ENCODE peak calls at places on chromosomes 13 and 19, in five cellular contexts. W is sigmoid colon, A is coronary artery, B is endothelial cell, J is foreskin fibroblast. C is an unnamed sample.

GRCh38 chr13:79212064-79212619 is 193.9 kb downstream of the RBM26 start:
- DNase-seq in J (no peak), A (no peak), B (no peak), W (no peak), C (no peak)

GRCh38 chr19:16327131-16327450 is 2.5 kb downstream of the KLF2 start:
- DNase-seq in B (no peak), A (no peak), J (no peak), W (no peak), C (no peak)

GRCh38 chr13:109892101-109892500 is 105.7 kb upstream of the IRS2 start:
- DNase-seq in A (no peak), B (no peak), W (no peak), J (no peak), C (no peak)

GRCh38 chr19:47742636-47743035 is 2.7 kb upstream of the NOP53 start:
- DNase-seq in B (no peak), J (peak), A (no peak), W (no peak), C (no peak)

GRCh38 chr13:61148211-61148610 is 267.4 kb downstream of the PCDH20 start:
- DNase-seq in B (no peak), W (no peak), J (no peak), A (no peak), C (no peak)

GRCh38 chr13:73038064-73038463 is 20.7 kb upstream of the KLF5 start:
- DNase-seq in W (no peak), J (no peak), B (no peak), A (no peak), C (no peak)

GRCh38 chr13:113820813-113821651 is 42.8 kb downstream of the GAS6 start:
- DNase-seq in J (peak), B (no peak), A (peak), W (peak), C (no peak)

GRCh38 chr19:38733493-38734175 is 10.6 kb downstream of the CAPN12 start:
- DNase-seq in B (no peak), J (peak), A (no peak), W (peak), C (no peak)

GRCh38 chr19:51450730-51451307 is 7.4 kb downstream of the SIGLEC8 start:
- DNase-seq in B (no peak), W (no peak), A (no peak), J (no peak), C (no peak)

GRCh38 chr19:3669134-3669436 is 31.2 kb downstream of the PIP5K1C start:
- DNase-seq in A (no peak), B (no peak), W (no peak), J (no peak), C (no peak)

GRCh38 chr19:49114630-49115363 is 627 bp downstream of the LIN7B start:
- DNase-seq in A (no peak), W (peak), J (peak), B (peak), C (peak)

GRCh38 chr13:85362980-85363379 is 436.2 kb downstream of the SLITRK6 start:
- DNase-seq in J (no peak), B (no peak), W (no peak), A (no peak), C (no peak)

GRCh38 chr13:46804391-46804815 is 7.4 kb upstream of the ESD start:
- DNase-seq in J (peak), W (no peak), A (no peak), B (no peak), C (no peak)

GRCh38 chr13:40343550-40344269 is 322.7 kb downstream of the FOXO1 start:
- DNase-seq in B (no peak), W (no peak), J (no peak), A (no peak), C (no peak)

GRCh38 chr13:67619346-67619745 is 389.2 kb upstream of the PCDH9 start:
- DNase-seq in W (no peak), B (no peak), J (peak), A (no peak), C (no peak)

GRCh38 chr19:3110126-3110825 is 16.1 kb downstream of the GNA11 start:
- DNase-seq in B (no peak), A (no peak), W (no peak), J (no peak), C (no peak)

GRCh38 chr13:62119739-62120700 is 704.4 kb upstream of the PCDH20 start:
- DNase-seq in A (no peak), B (no peak), J (peak), W (no peak), C (no peak)

GRCh38 chr19:13795595-13796300 is 505 bp downstream of the ZSWIM4 start:
- DNase-seq in A (no peak), B (no peak), W (no peak), J (peak), C (no peak)

DNA sequence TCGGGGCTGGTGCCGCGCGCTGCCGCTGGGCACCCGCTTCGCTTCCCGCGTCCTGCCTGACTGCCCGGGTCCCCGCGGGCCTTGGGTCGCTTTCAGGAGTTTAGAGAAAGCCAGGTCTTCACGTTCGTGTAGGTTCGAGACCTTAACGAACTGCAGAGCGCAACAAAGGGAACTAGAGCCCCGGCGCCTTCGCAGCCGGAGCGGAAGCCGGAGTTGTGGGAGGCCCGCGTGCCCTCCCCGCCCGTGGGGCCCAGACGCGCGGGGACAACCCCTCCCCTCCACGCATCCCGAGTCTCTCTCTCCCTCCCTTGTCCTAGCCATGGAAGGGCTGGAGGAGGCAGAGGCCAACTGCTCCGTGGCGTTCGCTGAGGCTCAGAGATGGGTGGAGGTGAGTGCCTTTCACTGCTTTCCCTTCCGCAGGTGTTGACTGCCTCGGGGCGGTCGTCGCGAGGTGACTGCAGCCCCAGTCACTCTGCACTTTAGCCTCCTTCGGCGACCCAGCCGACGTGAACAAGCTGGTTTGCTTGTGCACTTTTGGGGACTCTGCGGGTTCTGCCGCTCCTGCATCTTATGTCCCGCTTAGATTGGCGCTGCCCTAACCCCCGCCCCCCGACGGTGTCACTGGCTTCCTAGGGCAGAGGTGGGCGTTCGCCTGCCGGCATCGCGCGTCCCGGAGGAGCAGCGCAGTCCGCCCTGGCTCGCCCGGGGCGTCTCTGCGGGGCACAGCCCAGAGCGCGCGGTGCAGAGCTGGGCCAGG is 387 bp downstream of the LMO7 start:
- DNase-seq in J (peak), B (peak), A (no peak), W (no peak), C (no peak)
- TF ChIP-seq CTCF in J (no peak), B (no peak), A (no peak), W (no peak), C (no peak)

DNA sequence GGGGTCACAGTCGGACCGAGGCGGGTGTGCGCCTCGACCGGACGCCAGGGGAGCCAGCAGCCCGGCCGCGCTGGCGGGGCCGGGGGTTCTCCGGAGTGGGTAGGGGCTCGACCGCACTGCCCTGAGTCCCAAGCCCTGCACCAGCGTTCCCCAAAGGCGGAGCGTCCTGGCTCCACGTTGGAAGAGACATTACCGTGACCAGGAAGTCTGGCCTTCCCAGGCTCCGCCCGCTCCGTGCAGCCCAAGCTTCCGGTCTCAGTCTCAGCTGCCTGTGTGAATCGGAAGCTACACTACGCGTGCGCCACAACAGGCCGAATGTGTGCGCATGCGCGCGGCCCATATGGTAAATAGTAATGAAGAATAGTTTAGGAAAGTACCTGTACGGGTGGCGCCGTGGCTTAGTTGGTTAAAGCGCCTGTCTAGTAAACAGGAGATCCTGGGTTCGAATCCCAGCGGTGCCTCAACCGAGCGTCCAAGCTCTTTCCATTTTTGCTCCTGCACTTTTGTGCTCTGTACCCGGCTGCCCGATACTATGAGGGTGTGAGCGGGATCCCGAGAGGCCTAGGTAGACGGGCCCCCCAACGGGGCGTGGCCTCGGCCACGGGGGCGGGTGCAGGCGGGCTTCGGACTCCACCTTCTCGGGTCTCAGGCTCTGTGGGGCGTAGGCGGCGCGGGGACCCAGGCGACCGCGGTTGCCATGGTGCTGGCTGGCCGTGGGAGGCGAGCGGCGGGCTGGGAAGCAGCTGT is 17.3 kb upstream of the LRP3 start:
- DNase-seq in J (peak), A (peak), B (peak), W (peak), C (peak)
- TF ChIP-seq CTCF in J (no peak), A (no peak), B (no peak), W (no peak), C (peak)

DNA sequence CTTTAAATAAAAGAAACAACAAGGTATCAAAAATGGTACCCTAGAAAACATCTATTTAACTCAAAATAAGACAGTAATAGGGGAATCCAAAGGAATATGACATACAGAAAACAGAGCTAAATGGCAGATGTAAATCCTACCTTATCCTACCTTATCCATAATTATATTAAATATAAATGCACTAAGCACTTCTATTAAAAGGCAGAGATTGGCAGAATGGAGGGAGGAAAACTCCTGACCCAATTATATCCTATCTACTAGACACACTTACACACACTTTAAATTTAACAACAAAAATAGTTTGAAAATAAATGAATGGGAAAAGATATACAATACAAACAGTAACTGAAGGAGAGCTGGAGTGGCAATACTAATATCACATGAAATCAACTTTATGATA is 14.4 kb downstream of the RNASEH2B start:
- DNase-seq in W (no peak), B (no peak), J (no peak), A (no peak), C (no peak)
- TF ChIP-seq CTCF in W (no peak), B (no peak), J (no peak), A (no peak), C (no peak)

GRCh38 chr19:35249848-35250711 is 1.3 kb downstream of the LSR start:
- DNase-seq in B (no peak), A (no peak), W (peak), J (no peak), C (no peak)

GRCh38 chr19:35249146-35249847 is 495 bp downstream of the LSR start:
- DNase-seq in W (peak), B (no peak), A (no peak), J (no peak), C (no peak)

GRCh38 chr19:35246466-35247096 is 2.2 kb upstream of the LSR start:
- DNase-seq in A (no peak), W (no peak), B (no peak), J (no peak), C (no peak)

GRCh38 chr19:35248310-35249145 is at the start of gene LSR:
- DNase-seq in J (no peak), B (peak), A (no peak), W (no peak), C (no peak)

DNA sequence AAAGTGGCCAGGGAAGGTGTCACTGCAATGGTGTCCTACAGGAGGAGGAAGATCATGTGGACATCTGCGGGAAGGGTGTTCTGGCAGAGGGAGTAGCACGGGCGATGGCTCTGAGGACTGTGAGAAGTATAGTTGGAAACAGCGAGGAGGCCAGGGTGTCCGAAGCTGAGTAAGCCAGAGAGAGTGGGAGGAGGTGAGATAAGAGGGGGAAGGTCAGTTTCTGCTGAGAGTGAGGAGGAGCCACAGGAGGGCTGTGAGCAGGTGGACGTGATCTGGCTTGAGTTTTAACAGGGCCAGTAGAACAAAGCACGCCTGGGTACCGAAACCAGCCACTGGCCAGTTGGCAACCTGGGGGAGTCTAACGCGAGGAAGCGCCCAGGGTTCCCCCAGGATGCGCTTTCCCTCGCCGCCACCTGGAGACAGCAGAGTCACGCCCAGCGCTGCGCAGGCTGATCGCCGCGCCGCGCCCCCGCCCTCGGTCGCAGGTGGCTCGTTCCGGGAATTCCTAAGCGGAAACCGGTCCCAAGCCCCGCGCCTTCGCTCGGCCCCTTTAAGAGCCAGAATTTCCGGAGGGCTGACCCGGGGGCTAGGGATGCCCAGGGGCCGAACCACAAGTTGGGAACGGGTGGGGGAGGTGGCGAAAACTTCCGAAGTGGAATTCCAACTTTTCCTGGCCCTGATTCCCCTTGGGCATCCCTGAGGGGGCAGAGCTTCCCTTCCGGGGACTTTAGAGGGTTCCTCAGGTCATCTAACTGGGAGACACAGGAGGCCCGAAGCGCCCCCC is 1.1 kb upstream of the LSR start:
- DNase-seq in B (peak), W (no peak), J (peak), A (no peak), C (no peak)
- TF ChIP-seq CTCF in B (no peak), W (peak), J (no peak), A (no peak), C (peak)

GRCh38 chr13:42333613-42334328 is 61.8 kb downstream of the AKAP11 start:
- DNase-seq in B (peak), J (peak), A (no peak), W (no peak), C (no peak)
- TF ChIP-seq CTCF in B (peak), J (peak), A (no peak), W (peak), C (peak)

C was measured in neural crest cell.